ENCODE peak calls at places on chromosomes 16 and 17, in ten cellular contexts. One of them, this sample, is unnamed. For H3K4me1, the result is how much of the 10 kb centered on the place peaks cover.

GRCh38 chr16:60432472-60432871 is 1603.8 kb downstream of the CDH8 start:
- DNase-seq in ascending aorta: no peak
- DNase-seq in HCT116: no peak
- DNase-seq in cardiac muscle cell: no peak
- DNase-seq in psoas muscle: no peak
- DNase-seq in left lung: no peak
- DNase-seq in A549: no peak
- DNase-seq in pancreas: no peak
- DNase-seq in DND-41: no peak
- DNase-seq in PC-3: no peak
- DNase-seq in this sample: no peak

GRCh38 chr17:6066183-6066948 is 3.8 kb upstream of the WSCD1 start:
- DNase-seq in ascending aorta: no peak
- DNase-seq in HCT116: no peak
- DNase-seq in cardiac muscle cell: no peak
- DNase-seq in psoas muscle: peak
- DNase-seq in left lung: no peak
- DNase-seq in A549: peak
- DNase-seq in pancreas: no peak
- DNase-seq in DND-41: no peak
- DNase-seq in PC-3: peak
- DNase-seq in this sample: no peak

GRCh38 chr16:72501739-72502653 is 330.0 kb upstream of the PMFBP1 start:
- DNase-seq in ascending aorta: no peak
- DNase-seq in HCT116: peak
- DNase-seq in cardiac muscle cell: peak
- DNase-seq in psoas muscle: peak
- DNase-seq in left lung: no peak
- DNase-seq in A549: peak
- DNase-seq in pancreas: no peak
- DNase-seq in DND-41: peak
- DNase-seq in PC-3: peak
- DNase-seq in this sample: no peak

GRCh38 chr17:6269474-6269873 is 165.4 kb downstream of the AIPL1 start:
- DNase-seq in ascending aorta: no peak
- DNase-seq in HCT116: peak
- DNase-seq in cardiac muscle cell: peak
- DNase-seq in psoas muscle: no peak
- DNase-seq in left lung: no peak
- DNase-seq in A549: peak
- DNase-seq in pancreas: no peak
- DNase-seq in DND-41: peak
- DNase-seq in PC-3: peak
- DNase-seq in this sample: no peak

GRCh38 chr16:48897698-48898205 is 287.8 kb upstream of the N4BP1 start:
- DNase-seq in ascending aorta: no peak
- DNase-seq in HCT116: no peak
- DNase-seq in cardiac muscle cell: no peak
- DNase-seq in psoas muscle: no peak
- DNase-seq in left lung: no peak
- DNase-seq in A549: no peak
- DNase-seq in pancreas: no peak
- DNase-seq in DND-41: no peak
- DNase-seq in PC-3: no peak
- DNase-seq in this sample: no peak

GRCh38 chr16:25108054-25108453 is 3.5 kb upstream of the LCMT1 start:
- DNase-seq in ascending aorta: no peak
- DNase-seq in HCT116: no peak
- DNase-seq in cardiac muscle cell: no peak
- DNase-seq in psoas muscle: no peak
- DNase-seq in left lung: no peak
- DNase-seq in A549: peak
- DNase-seq in pancreas: no peak
- DNase-seq in DND-41: peak
- DNase-seq in PC-3: peak
- DNase-seq in this sample: peak

GRCh38 chr17:28476076-28476475 is 2.6 kb downstream of the SLC13A2 start:
- DNase-seq in ascending aorta: no peak
- DNase-seq in HCT116: no peak
- DNase-seq in cardiac muscle cell: no peak
- DNase-seq in psoas muscle: no peak
- DNase-seq in left lung: no peak
- DNase-seq in A549: no peak
- DNase-seq in pancreas: no peak
- DNase-seq in DND-41: no peak
- DNase-seq in PC-3: no peak
- DNase-seq in this sample: no peak

GRCh38 chr17:61724777-61725176 is 133.8 kb upstream of the NACA2 start:
- DNase-seq in ascending aorta: no peak
- DNase-seq in HCT116: no peak
- DNase-seq in cardiac muscle cell: no peak
- DNase-seq in psoas muscle: no peak
- DNase-seq in left lung: no peak
- DNase-seq in A549: no peak
- DNase-seq in pancreas: no peak
- DNase-seq in DND-41: no peak
- DNase-seq in PC-3: no peak
- DNase-seq in this sample: no peak

GRCh38 chr16:47984669-47985068 is 171.1 kb downstream of the ABCC12 start:
- DNase-seq in ascending aorta: no peak
- DNase-seq in HCT116: no peak
- DNase-seq in cardiac muscle cell: no peak
- DNase-seq in psoas muscle: no peak
- DNase-seq in left lung: no peak
- DNase-seq in A549: no peak
- DNase-seq in pancreas: no peak
- DNase-seq in DND-41: no peak
- DNase-seq in PC-3: no peak
- DNase-seq in this sample: no peak

GRCh38 chr16:71807905-71808592 is 585 bp downstream of the AP1G1 start:
- DNase-seq in ascending aorta: no peak
- DNase-seq in HCT116: no peak
- DNase-seq in cardiac muscle cell: peak
- DNase-seq in psoas muscle: no peak
- DNase-seq in left lung: no peak
- DNase-seq in A549: peak
- DNase-seq in pancreas: no peak
- DNase-seq in DND-41: no peak
- DNase-seq in PC-3: no peak
- DNase-seq in this sample: no peak

GRCh38 chr16:8853611-8854010 is 15.2 kb downstream of the CARHSP1 start:
- DNase-seq in ascending aorta: no peak
- DNase-seq in HCT116: no peak
- DNase-seq in cardiac muscle cell: no peak
- DNase-seq in psoas muscle: no peak
- DNase-seq in left lung: peak
- DNase-seq in A549: no peak
- DNase-seq in pancreas: no peak
- DNase-seq in DND-41: no peak
- DNase-seq in PC-3: no peak
- DNase-seq in this sample: no peak

GRCh38 chr16:8853150-8853549 is 15.7 kb downstream of the CARHSP1 start:
- DNase-seq in ascending aorta: no peak
- DNase-seq in HCT116: no peak
- DNase-seq in cardiac muscle cell: no peak
- DNase-seq in psoas muscle: no peak
- DNase-seq in left lung: no peak
- DNase-seq in A549: no peak
- DNase-seq in pancreas: peak
- DNase-seq in DND-41: no peak
- DNase-seq in PC-3: no peak
- DNase-seq in this sample: no peak

GRCh38 chr16:8855972-8856371 is 12.8 kb downstream of the CARHSP1 start:
- DNase-seq in ascending aorta: no peak
- DNase-seq in HCT116: no peak
- DNase-seq in cardiac muscle cell: no peak
- DNase-seq in psoas muscle: no peak
- DNase-seq in left lung: peak
- DNase-seq in A549: no peak
- DNase-seq in pancreas: peak
- DNase-seq in DND-41: no peak
- DNase-seq in PC-3: no peak
- DNase-seq in this sample: no peak

GRCh38 chr16:8854298-8854948 is 14.4 kb downstream of the CARHSP1 start:
- DNase-seq in ascending aorta: no peak
- DNase-seq in HCT116: no peak
- DNase-seq in cardiac muscle cell: no peak
- DNase-seq in psoas muscle: no peak
- DNase-seq in left lung: peak
- DNase-seq in A549: no peak
- DNase-seq in pancreas: peak
- DNase-seq in DND-41: no peak
- DNase-seq in PC-3: no peak
- DNase-seq in this sample: no peak

DNA sequence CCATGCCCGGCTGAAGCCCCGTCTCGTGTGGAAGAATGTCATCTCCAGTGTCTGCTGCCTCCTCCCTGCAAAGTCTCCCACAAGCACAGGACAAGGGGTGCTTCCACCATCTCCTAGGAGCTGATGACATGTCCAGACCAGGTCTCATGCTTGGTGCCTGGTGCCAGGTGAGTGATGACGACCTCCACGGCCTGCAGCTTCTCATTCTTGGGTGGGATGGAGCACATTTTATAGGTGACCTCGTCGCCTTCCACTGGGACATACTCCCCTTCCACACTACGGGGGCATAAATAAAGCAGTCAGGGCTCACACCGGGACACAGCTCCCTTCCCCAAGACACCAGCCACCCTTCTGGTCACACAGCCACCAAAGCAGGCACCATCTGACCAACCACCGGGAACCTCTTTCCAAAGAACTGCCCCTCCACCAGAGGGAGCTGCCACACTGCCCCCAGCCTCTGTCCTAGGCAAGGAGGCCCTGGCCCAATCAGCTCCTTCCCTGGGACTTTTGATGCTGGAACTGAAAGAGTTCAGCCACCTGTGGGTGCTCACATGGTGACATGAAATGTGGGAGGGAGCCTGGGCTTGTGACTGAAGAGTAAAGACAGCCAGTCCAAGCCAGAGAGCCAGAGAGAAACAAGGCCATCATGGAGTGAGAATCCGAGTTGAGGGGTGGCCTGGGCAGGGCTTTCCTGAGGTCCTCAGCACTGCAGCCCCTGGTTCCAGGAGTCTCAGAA is 13.6 kb downstream of the CARHSP1 start:
- DNase-seq in ascending aorta: no peak
- DNase-seq in HCT116: no peak
- DNase-seq in cardiac muscle cell: no peak
- DNase-seq in psoas muscle: no peak
- DNase-seq in left lung: peak
- DNase-seq in A549: no peak
- DNase-seq in pancreas: peak
- DNase-seq in DND-41: peak
- DNase-seq in PC-3: no peak
- DNase-seq in this sample: no peak
- TF ChIP-seq CTCF in ascending aorta: no peak
- TF ChIP-seq CTCF in HCT116: no peak
- TF ChIP-seq CTCF in cardiac muscle cell: no peak
- TF ChIP-seq CTCF in psoas muscle: no peak
- TF ChIP-seq CTCF in left lung: no peak
- TF ChIP-seq CTCF in A549: no peak
- TF ChIP-seq CTCF in pancreas: no peak
- TF ChIP-seq CTCF in DND-41: peak
- TF ChIP-seq CTCF in PC-3: peak
- TF ChIP-seq CTCF in this sample: no peak

DNA sequence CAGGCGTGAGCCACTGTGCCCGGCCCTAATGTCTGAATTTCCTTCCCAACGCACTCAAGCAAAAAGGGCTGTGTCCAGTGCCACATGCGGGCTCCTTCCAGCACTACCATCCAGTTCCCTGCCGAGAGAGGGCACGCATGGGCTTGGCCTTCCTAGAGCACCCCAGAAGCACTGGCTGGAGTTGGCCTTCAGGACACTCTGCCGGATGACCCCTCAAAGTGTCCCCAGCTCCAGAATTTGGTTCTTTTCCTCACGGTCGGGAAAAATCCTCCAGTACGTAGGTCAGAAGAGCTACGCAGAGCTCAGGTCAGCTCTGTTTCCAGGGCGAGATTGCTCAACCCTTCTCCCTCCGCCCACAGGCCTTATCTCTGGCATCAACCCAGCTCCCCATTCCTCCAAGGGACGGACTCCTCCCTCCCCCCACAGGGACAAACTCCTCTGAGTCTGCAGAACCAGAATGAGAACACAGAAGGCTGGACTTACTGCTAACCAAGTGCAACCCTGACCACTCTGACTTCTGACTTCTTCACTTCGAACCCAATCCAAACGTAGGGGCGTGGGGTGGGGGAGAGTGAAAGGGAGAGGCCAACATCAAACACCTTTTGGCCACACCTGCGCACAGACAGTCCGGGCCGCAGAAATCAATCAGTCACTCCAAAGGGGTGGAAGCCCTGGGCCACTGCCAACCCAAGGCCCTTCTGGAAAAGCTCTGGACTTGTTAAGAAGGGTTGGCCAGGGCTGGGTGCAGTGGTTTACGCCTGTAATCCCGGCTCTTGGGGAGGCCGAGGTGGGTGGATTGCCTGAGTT is 3.6 kb downstream of the CDC42EP4 start:
- DNase-seq in ascending aorta: no peak
- DNase-seq in HCT116: peak
- DNase-seq in cardiac muscle cell: peak
- DNase-seq in psoas muscle: peak
- DNase-seq in left lung: peak
- DNase-seq in A549: peak
- DNase-seq in pancreas: peak
- DNase-seq in DND-41: no peak
- DNase-seq in PC-3: peak
- DNase-seq in this sample: no peak
- H3K4me1 ChIP-seq in ascending aorta: half or more
- H3K4me1 ChIP-seq in HCT116: half or more
- H3K4me1 ChIP-seq in cardiac muscle cell: under half
- H3K4me1 ChIP-seq in psoas muscle: under half
- H3K4me1 ChIP-seq in left lung: half or more
- H3K4me1 ChIP-seq in A549: half or more
- H3K4me1 ChIP-seq in pancreas: under half
- H3K4me1 ChIP-seq in DND-41: under half
- H3K4me1 ChIP-seq in PC-3: half or more
- H3K4me1 ChIP-seq in this sample: under half

DNA sequence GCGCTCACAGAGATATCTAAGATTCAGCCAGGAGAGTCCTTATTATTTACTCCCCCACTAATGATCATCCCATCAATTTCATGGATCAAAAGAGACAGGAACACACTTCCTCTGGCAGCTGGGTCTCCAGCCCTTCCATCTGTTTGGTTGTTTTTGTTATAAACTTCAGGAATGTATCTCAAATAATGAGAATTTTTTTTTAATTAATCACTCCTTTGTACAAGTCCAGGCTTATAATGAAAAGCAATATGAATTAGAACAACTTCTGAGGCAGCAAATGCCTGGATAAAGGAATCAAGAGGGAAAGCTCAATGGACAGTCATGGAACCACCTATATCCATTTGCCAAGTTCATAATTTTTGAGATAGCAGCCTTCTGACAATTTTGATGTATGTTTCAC is 73.4 kb downstream of the HS3ST3B1 start:
- DNase-seq in ascending aorta: no peak
- DNase-seq in HCT116: no peak
- DNase-seq in cardiac muscle cell: no peak
- DNase-seq in psoas muscle: no peak
- DNase-seq in left lung: no peak
- DNase-seq in A549: no peak
- DNase-seq in pancreas: no peak
- DNase-seq in DND-41: no peak
- DNase-seq in PC-3: no peak
- DNase-seq in this sample: no peak
- H3K4me3 ChIP-seq in ascending aorta: no peak
- H3K4me3 ChIP-seq in HCT116: no peak
- H3K4me3 ChIP-seq in cardiac muscle cell: no peak
- H3K4me3 ChIP-seq in psoas muscle: no peak
- H3K4me3 ChIP-seq in left lung: no peak
- H3K4me3 ChIP-seq in A549: no peak
- H3K4me3 ChIP-seq in pancreas: no peak
- H3K4me3 ChIP-seq in DND-41: no peak
- H3K4me3 ChIP-seq in PC-3: no peak
- H3K4me3 ChIP-seq in this sample: no peak

GRCh38 chr17:55549140-55549539 is 37.9 kb upstream of the SMIM36 start:
- DNase-seq in ascending aorta: no peak
- DNase-seq in HCT116: peak
- DNase-seq in cardiac muscle cell: peak
- DNase-seq in psoas muscle: no peak
- DNase-seq in left lung: no peak
- DNase-seq in A549: peak
- DNase-seq in pancreas: no peak
- DNase-seq in DND-41: no peak
- DNase-seq in PC-3: peak
- DNase-seq in this sample: no peak
- TF ChIP-seq CTCF in ascending aorta: no peak
- TF ChIP-seq CTCF in HCT116: peak
- TF ChIP-seq CTCF in cardiac muscle cell: peak
- TF ChIP-seq CTCF in psoas muscle: no peak
- TF ChIP-seq CTCF in left lung: no peak
- TF ChIP-seq CTCF in A549: peak
- TF ChIP-seq CTCF in pancreas: no peak
- TF ChIP-seq CTCF in DND-41: peak
- TF ChIP-seq CTCF in PC-3: peak
- TF ChIP-seq CTCF in this sample: no peak